ENCODE peak calls at places on chromosome 9, in eight cellular contexts. Z is stimulated activated CD8-positive, alpha-beta memory T cell treated with anti-CD3 and anti-CD28 coated beads, Interleukin-15, amount 100 ng/mL, for 1 hour; A is NCI-H1694 treated with DMSO at 0.1 percent for 48 hours; F is psoas muscle; N is activated T-helper 1 cell treated with anti-CD3 and anti-CD28 coated beads, Interleukin-12 subunit alpha, Interleukin-12 subunit beta, Interleukin-2, Interleukin-4 antibody, amounts not matched to agents 30 ng/mL and 10 ng/mL and 1 ng/mL, durations not matched to agents 14 hours and 24 hours and 36 hours; G is anterior cingulate cortex; K is substantia nigra; D is HFF-Myc. T is an unnamed sample.
A peak's percentile ranks its signal among the peaks of the same experiment; 100 is the strongest.

GRCh38 chr9:93058357-93059096 is at the start of gene SUSD3:
- DNase-seq in Z (peak; percentile 34), A (no peak), F (peak; percentile 73), N (peak; percentile 70), G (peak; percentile 14), K (peak; percentile 19), D (no peak), T (peak; percentile 87)

GRCh38 chr9:94586814-94587213 is 6.8 kb downstream of the FBP2 start:
- DNase-seq in Z (no peak), A (no peak), F (no peak), N (no peak), G (no peak), K (no peak), D (no peak), T (no peak)

GRCh38 chr9:135608294-135608998 is 30.9 kb downstream of the GLT6D1 start:
- DNase-seq in Z (no peak), A (no peak), F (peak; percentile 44), N (no peak), G (no peak), K (no peak), D (no peak), T (no peak)

GRCh38 chr9:36327903-36328302 is 69.7 kb upstream of the GNE start:
- DNase-seq in Z (no peak), A (no peak), F (no peak), N (no peak), G (no peak), K (no peak), D (no peak), T (peak; percentile 39)

GRCh38 chr9:111525056-111525977 is at the start of gene ZNF483:
- DNase-seq in Z (peak; percentile 45), A (peak; percentile 24), F (peak; percentile 80), N (peak; percentile 61), G (peak; percentile 93), K (peak; percentile 82), D (peak; percentile 50), T (no peak)

GRCh38 chr9:94222870-94223269 is 36.2 kb upstream of the ZNF169 start:
- DNase-seq in Z (no peak), A (no peak), F (no peak), N (no peak), G (no peak), K (no peak), D (no peak), T (no peak)

GRCh38 chr9:135273077-135273476 is 185.6 kb downstream of the OLFM1 start:
- DNase-seq in Z (no peak), A (peak; percentile 47), F (no peak), N (no peak), G (no peak), K (no peak), D (no peak), T (no peak)

GRCh38 chr9:18493361-18494015 is 19.5 kb downstream of the ADAMTSL1 start:
- DNase-seq in Z (no peak), A (no peak), F (no peak), N (no peak), G (no peak), K (no peak), D (no peak), T (no peak)

GRCh38 chr9:86659413-86660046 is 287.8 kb downstream of the GAS1 start:
- DNase-seq in Z (no peak), A (no peak), F (no peak), N (no peak), G (no peak), K (no peak), D (no peak), T (no peak)

GRCh38 chr9:26833792-26834191 is 58.8 kb downstream of the CAAP1 start:
- DNase-seq in Z (no peak), A (no peak), F (no peak), N (no peak), G (no peak), K (no peak), D (peak; percentile 47), T (no peak)

GRCh38 chr9:136657975-136658848 is 4.5 kb upstream of the EGFL7 start:
- DNase-seq in Z (no peak), A (no peak), F (no peak), N (no peak), G (no peak), K (no peak), D (no peak), T (no peak)

GRCh38 chr9:98993570-98993945 is 49.9 kb downstream of the COL15A1 start:
- DNase-seq in Z (no peak), A (no peak), F (no peak), N (peak; percentile 33), G (no peak), K (peak; percentile 40), D (no peak), T (no peak)

GRCh38 chr9:109817146-109817845 is 37.3 kb downstream of the PALM2AKAP2 start:
- DNase-seq in Z (no peak), A (no peak), F (no peak), N (no peak), G (no peak), K (no peak), D (no peak), T (no peak)

GRCh38 chr9:37679649-37680402 is 29.1 kb downstream of the FRMPD1 start:
- DNase-seq in Z (no peak), A (no peak), F (no peak), N (no peak), G (no peak), K (no peak), D (no peak), T (no peak)

T was measured in Karpas-422.